ENCODE peak calls at places on chromosomes 16 and 17, in four cellular contexts. One of them, this sample, is unnamed.

GRCh38 chr16:75252946-75253911 is 1.8 kb upstream of the BCAR1 start:
- DNase-seq in cardiac fibroblast: peak
- DNase-seq in psoas muscle: no peak
- DNase-seq in Peyer's patch: no peak
- DNase-seq in this sample: peak

GRCh38 chr16:48117217-48118105 is 38.3 kb downstream of the ABCC12 start:
- DNase-seq in psoas muscle: peak
- DNase-seq in cardiac fibroblast: peak
- DNase-seq in Peyer's patch: no peak
- DNase-seq in this sample: no peak

GRCh38 chr16:31177136-31177535 is 2.8 kb upstream of the FUS start:
- DNase-seq in psoas muscle: no peak
- DNase-seq in cardiac fibroblast: peak
- DNase-seq in Peyer's patch: no peak
- DNase-seq in this sample: peak

GRCh38 chr17:17028059-17028877 is 14.0 kb upstream of the MPRIP start:
- DNase-seq in cardiac fibroblast: peak
- DNase-seq in psoas muscle: peak
- DNase-seq in Peyer's patch: peak
- DNase-seq in this sample: peak

GRCh38 chr16:27107185-27107592 is 40.5 kb downstream of the C16orf82 start:
- DNase-seq in psoas muscle: no peak
- DNase-seq in Peyer's patch: no peak
- DNase-seq in cardiac fibroblast: no peak
- DNase-seq in this sample: no peak

GRCh38 chr17:29151567-29151966 is 28.6 kb downstream of the MYO18A start:
- DNase-seq in psoas muscle: peak
- DNase-seq in cardiac fibroblast: peak
- DNase-seq in Peyer's patch: no peak
- DNase-seq in this sample: peak

GRCh38 chr16:47408491-47408890 is 52.4 kb downstream of the ITFG1 start:
- DNase-seq in Peyer's patch: no peak
- DNase-seq in psoas muscle: no peak
- DNase-seq in cardiac fibroblast: no peak
- DNase-seq in this sample: no peak

GRCh38 chr16:2516391-2517240 is 2.9 kb downstream of the ATP6V0C start:
- DNase-seq in Peyer's patch: no peak
- DNase-seq in psoas muscle: no peak
- DNase-seq in cardiac fibroblast: no peak
- DNase-seq in this sample: no peak

GRCh38 chr17:34997355-34997862 is 17.1 kb downstream of the LIG3 start:
- DNase-seq in Peyer's patch: no peak
- DNase-seq in cardiac fibroblast: peak
- DNase-seq in psoas muscle: no peak
- DNase-seq in this sample: peak

GRCh38 chr17:74199306-74200092 is 4.0 kb upstream of the RPL38 start:
- DNase-seq in psoas muscle: peak
- DNase-seq in Peyer's patch: peak
- DNase-seq in cardiac fibroblast: peak
- DNase-seq in this sample: no peak
- H3K4me3 ChIP-seq in psoas muscle: no peak
- H3K4me3 ChIP-seq in Peyer's patch: peak
- H3K4me3 ChIP-seq in cardiac fibroblast: no peak
- H3K4me3 ChIP-seq in this sample: no peak

GRCh38 chr17:75515229-75515522 is 161 bp downstream of the CASKIN2 start:
- DNase-seq in Peyer's patch: no peak
- DNase-seq in psoas muscle: no peak
- DNase-seq in cardiac fibroblast: no peak
- DNase-seq in this sample: no peak

GRCh38 chr17:75515523-75516254 is at the start of gene CASKIN2:
- DNase-seq in psoas muscle: peak
- DNase-seq in Peyer's patch: peak
- DNase-seq in cardiac fibroblast: peak
- DNase-seq in this sample: peak

GRCh38 chr17:75516619-75517276 is 420 bp downstream of the TSEN54 start:
- DNase-seq in Peyer's patch: no peak
- DNase-seq in cardiac fibroblast: peak
- DNase-seq in psoas muscle: no peak
- DNase-seq in this sample: peak

GRCh38 chr17:75517277-75517865 is 1.0 kb downstream of the TSEN54 start:
- DNase-seq in psoas muscle: no peak
- DNase-seq in Peyer's patch: peak
- DNase-seq in cardiac fibroblast: no peak
- DNase-seq in this sample: no peak

GRCh38 chr17:75516255-75516618 is at the start of gene TSEN54:
- DNase-seq in cardiac fibroblast: peak
- DNase-seq in Peyer's patch: peak
- DNase-seq in psoas muscle: peak
- DNase-seq in this sample: peak
- TF ChIP-seq CTCF in cardiac fibroblast: no peak
- TF ChIP-seq CTCF in Peyer's patch: no peak
- TF ChIP-seq CTCF in psoas muscle: no peak
- TF ChIP-seq CTCF in this sample: no peak

DNA sequence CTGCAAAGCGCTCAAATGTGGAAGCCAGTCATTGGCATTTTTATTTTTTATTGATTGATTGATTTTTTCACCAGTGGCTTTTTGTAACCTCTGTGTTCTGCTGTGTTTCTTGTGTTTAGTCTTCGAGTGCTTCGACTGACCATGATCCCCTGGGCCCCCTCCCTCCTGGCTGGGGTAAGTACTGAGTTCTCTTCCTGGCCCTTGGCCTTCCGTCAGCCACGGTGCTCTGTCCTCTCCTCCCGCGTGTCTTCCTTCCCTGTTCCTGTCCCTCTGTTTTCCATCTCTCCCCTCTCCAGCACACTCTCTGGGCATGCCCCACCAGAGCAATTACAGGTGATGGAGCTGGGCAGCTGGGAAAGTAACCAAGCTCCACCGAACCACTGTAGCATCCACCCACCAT is 25.8 kb upstream of the CLEC18A start:
- DNase-seq in psoas muscle: no peak
- DNase-seq in cardiac fibroblast: no peak
- DNase-seq in Peyer's patch: no peak
- DNase-seq in this sample: no peak
- H3K4me3 ChIP-seq in psoas muscle: peak
- H3K4me3 ChIP-seq in cardiac fibroblast: peak
- H3K4me3 ChIP-seq in Peyer's patch: no peak
- H3K4me3 ChIP-seq in this sample: peak

DNA sequence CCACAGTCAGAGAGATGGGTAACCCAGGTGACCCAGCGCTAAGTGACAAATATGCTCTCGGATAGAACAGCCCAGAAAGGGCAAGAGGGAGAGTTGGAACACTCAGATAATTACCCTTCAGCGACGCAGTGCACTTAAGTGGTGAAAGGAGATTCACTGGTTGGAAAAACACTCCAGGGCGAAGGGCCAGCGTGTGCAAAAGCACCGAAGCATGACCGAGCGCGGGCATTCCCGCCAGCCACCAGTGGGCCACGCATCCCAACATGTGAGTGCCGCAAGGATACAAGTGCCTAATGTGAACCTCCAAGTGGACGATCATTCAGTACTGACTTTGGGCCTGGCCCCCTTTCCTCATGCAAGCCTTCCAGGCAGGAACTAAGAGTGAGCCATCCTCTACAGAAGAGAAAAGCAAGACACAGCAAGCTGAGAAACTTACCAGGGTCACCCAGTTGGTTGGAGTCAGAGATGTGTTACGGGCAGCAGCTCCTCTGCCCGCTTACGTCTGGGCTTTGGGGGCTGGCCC is 258.4 kb downstream of the C16orf95 start:
- DNase-seq in Peyer's patch: no peak
- DNase-seq in psoas muscle: no peak
- DNase-seq in cardiac fibroblast: no peak
- DNase-seq in this sample: no peak
- TF ChIP-seq CTCF in Peyer's patch: no peak
- TF ChIP-seq CTCF in psoas muscle: no peak
- TF ChIP-seq CTCF in cardiac fibroblast: no peak
- TF ChIP-seq CTCF in this sample: no peak

GRCh38 chr16:3797904-3798811 is 80.8 kb upstream of the TRAP1 start:
- DNase-seq in Peyer's patch: no peak
- DNase-seq in cardiac fibroblast: no peak
- DNase-seq in psoas muscle: no peak
- DNase-seq in this sample: no peak

GRCh38 chr16:3800019-3800418 is 80.5 kb downstream of the CREBBP start:
- DNase-seq in cardiac fibroblast: no peak
- DNase-seq in Peyer's patch: no peak
- DNase-seq in psoas muscle: no peak
- DNase-seq in this sample: no peak

GRCh38 chr16:3800477-3801270 is 79.8 kb downstream of the CREBBP start:
- DNase-seq in psoas muscle: no peak
- DNase-seq in Peyer's patch: no peak
- DNase-seq in cardiac fibroblast: no peak
- DNase-seq in this sample: no peak

GRCh38 chr16:3797473-3797872 is 80.1 kb upstream of the TRAP1 start:
- DNase-seq in Peyer's patch: no peak
- DNase-seq in cardiac fibroblast: no peak
- DNase-seq in psoas muscle: no peak
- DNase-seq in this sample: no peak

DNA sequence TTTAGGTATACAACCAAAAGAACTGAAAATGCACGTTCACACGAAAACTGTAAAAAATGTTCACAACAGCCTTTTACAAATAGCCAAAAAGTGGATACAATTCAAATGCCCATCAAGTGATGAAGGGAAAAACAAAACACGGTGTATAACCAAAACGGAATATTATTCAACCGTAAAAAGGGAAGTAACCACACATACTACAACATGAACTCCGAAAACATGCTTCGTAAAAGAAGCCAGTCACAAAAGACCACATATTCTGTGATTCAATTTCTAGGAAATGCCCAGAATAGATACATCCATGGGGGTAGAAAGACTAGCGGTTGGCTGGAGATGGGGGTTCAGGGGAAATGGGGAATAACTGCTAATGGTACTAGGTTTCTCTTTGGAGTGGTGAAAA is 81.5 kb upstream of the TRAP1 start:
- DNase-seq in cardiac fibroblast: no peak
- DNase-seq in psoas muscle: no peak
- DNase-seq in Peyer's patch: no peak
- DNase-seq in this sample: no peak
- H3K4me3 ChIP-seq in cardiac fibroblast: no peak
- H3K4me3 ChIP-seq in psoas muscle: no peak
- H3K4me3 ChIP-seq in Peyer's patch: no peak
- H3K4me3 ChIP-seq in this sample: no peak

This sample was measured in AG10803.